ENCODE peak calls at places on chromosomes 2 and 18, in four cellular contexts. One of them, this sample, is unnamed.

GRCh38 chr2:101406867-101407266 is 19.6 kb upstream of the CREG2 start:
- DNase-seq in WTC11: no peak
- DNase-seq in GM12878: no peak
- DNase-seq in K562: no peak
- DNase-seq in this sample: no peak

GRCh38 chr2:113277474-113278072 is 1.1 kb downstream of the PAX8 start:
- DNase-seq in WTC11: peak; percentile 47
- DNase-seq in GM12878: no peak
- DNase-seq in K562: no peak
- DNase-seq in this sample: no peak

GRCh38 chr18:12944724-12945123 is 3.1 kb upstream of the SEH1L start:
- DNase-seq in WTC11: no peak
- DNase-seq in GM12878: no peak
- DNase-seq in K562: no peak
- DNase-seq in this sample: no peak

GRCh38 chr2:68839260-68839833 is 31.9 kb downstream of the BMP10 start:
- DNase-seq in WTC11: peak; percentile 43
- DNase-seq in GM12878: no peak
- DNase-seq in K562: peak; percentile 46
- DNase-seq in this sample: no peak

GRCh38 chr2:68689553-68690537 is 44.8 kb upstream of the ARHGAP25 start:
- DNase-seq in WTC11: no peak
- DNase-seq in GM12878: peak; percentile 85
- DNase-seq in K562: no peak
- DNase-seq in this sample: no peak

GRCh38 chr2:30259071-30259470 is 27.7 kb downstream of the LBH start:
- DNase-seq in WTC11: no peak
- DNase-seq in GM12878: no peak
- DNase-seq in K562: no peak
- DNase-seq in this sample: no peak

GRCh38 chr2:88738271-88738670 is 46.8 kb downstream of the RPIA start:
- DNase-seq in WTC11: no peak
- DNase-seq in GM12878: no peak
- DNase-seq in K562: no peak
- DNase-seq in this sample: no peak

GRCh38 chr18:8948471-8949149 is 153.9 kb upstream of the NDUFV2 start:
- DNase-seq in WTC11: no peak
- DNase-seq in GM12878: no peak
- DNase-seq in K562: no peak
- DNase-seq in this sample: no peak

GRCh38 chr2:197759625-197760292 is 25.4 kb downstream of the BOLL start:
- DNase-seq in WTC11: no peak
- DNase-seq in GM12878: no peak
- DNase-seq in K562: no peak
- DNase-seq in this sample: no peak

GRCh38 chr2:106638609-106639008 is 151.4 kb downstream of the CD8B2 start:
- DNase-seq in WTC11: no peak
- DNase-seq in GM12878: no peak
- DNase-seq in K562: no peak
- DNase-seq in this sample: no peak

GRCh38 chr2:151374426-151374825 is 17.0 kb downstream of the TNFAIP6 start:
- DNase-seq in WTC11: no peak
- DNase-seq in GM12878: no peak
- DNase-seq in K562: peak; percentile 36
- DNase-seq in this sample: no peak

GRCh38 chr2:79887747-79888374 is 375.0 kb downstream of the CTNNA2 start:
- DNase-seq in WTC11: peak; percentile 26
- DNase-seq in GM12878: peak; percentile 9
- DNase-seq in K562: peak; percentile 40
- DNase-seq in this sample: peak; percentile 61

GRCh38 chr2:145360129-145360780 is 840.3 kb upstream of the ZEB2 start:
- DNase-seq in WTC11: no peak
- DNase-seq in GM12878: no peak
- DNase-seq in K562: no peak
- DNase-seq in this sample: no peak

GRCh38 chr2:120298173-120298835 is 45.7 kb downstream of the RALB start:
- DNase-seq in WTC11: no peak
- DNase-seq in GM12878: no peak
- DNase-seq in K562: peak; percentile 34
- DNase-seq in this sample: no peak

GRCh38 chr2:134019871-134020270 is 234.0 kb upstream of the MGAT5 start:
- DNase-seq in WTC11: no peak
- DNase-seq in GM12878: no peak
- DNase-seq in K562: no peak
- DNase-seq in this sample: no peak

GRCh38 chr2:102093662-102094061 is 48.9 kb upstream of the IL1R1 start:
- DNase-seq in WTC11: no peak
- DNase-seq in GM12878: no peak
- DNase-seq in K562: no peak
- DNase-seq in this sample: no peak

GRCh38 chr18:9861157-9861556 is 24.6 kb upstream of the TXNDC2 start:
- DNase-seq in WTC11: no peak
- DNase-seq in GM12878: peak; percentile 49
- DNase-seq in K562: no peak
- DNase-seq in this sample: no peak

GRCh38 chr18:68937204-68937603 is 139.3 kb downstream of the CCDC102B start:
- DNase-seq in WTC11: no peak
- DNase-seq in GM12878: no peak
- DNase-seq in K562: no peak
- DNase-seq in this sample: no peak

GRCh38 chr18:59994357-59994756 is 94.6 kb downstream of the PMAIP1 start:
- DNase-seq in WTC11: no peak
- DNase-seq in GM12878: no peak
- DNase-seq in K562: no peak
- DNase-seq in this sample: no peak

GRCh38 chr2:219056896-219057708 is 3.6 kb downstream of the IHH start:
- DNase-seq in WTC11: peak; percentile 47
- DNase-seq in GM12878: no peak
- DNase-seq in K562: no peak
- DNase-seq in this sample: no peak

GRCh38 chr2:241011751-241012510 is 13.5 kb downstream of the SNED1 start:
- DNase-seq in WTC11: no peak
- DNase-seq in GM12878: no peak
- DNase-seq in K562: no peak
- DNase-seq in this sample: no peak

GRCh38 chr2:22995576-22995975 is 389.4 kb upstream of the KLHL29 start:
- DNase-seq in WTC11: no peak
- DNase-seq in GM12878: no peak
- DNase-seq in K562: no peak
- DNase-seq in this sample: no peak

GRCh38 chr2:85707304-85707703 is 13.1 kb downstream of the GNLY start:
- DNase-seq in WTC11: peak; percentile 47
- DNase-seq in GM12878: peak; percentile 75
- DNase-seq in K562: peak; percentile 74
- DNase-seq in this sample: peak; percentile 73
- TF ChIP-seq CREM in WTC11: no peak
- TF ChIP-seq CREM in GM12878: peak; percentile 60
- TF ChIP-seq CREM in K562: peak; percentile 65
- TF ChIP-seq CREM in this sample: no peak

DNA sequence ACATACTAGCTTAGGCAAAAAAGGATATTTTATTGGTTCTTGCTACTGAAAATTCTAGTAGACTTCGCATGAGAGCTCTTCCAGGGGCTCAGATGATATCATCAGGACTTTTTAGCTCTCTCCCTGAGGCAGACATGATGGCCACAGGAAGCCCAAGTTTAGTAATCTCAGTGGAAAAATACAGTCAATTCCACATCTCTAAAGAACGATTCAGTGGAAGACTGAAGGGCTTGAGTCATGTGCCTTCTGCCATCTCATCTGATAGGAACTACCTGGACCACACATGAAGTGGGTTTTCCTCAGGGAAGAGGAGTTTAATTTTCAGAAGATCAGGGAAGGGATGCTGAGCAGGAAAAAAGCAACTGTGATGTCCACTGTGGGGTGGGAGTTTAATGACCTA is 117.3 kb downstream of the TTC27 start:
- DNase-seq in WTC11: no peak
- DNase-seq in GM12878: no peak
- DNase-seq in K562: no peak
- DNase-seq in this sample: no peak
- TF ChIP-seq CREM in WTC11: no peak
- TF ChIP-seq CREM in GM12878: no peak
- TF ChIP-seq CREM in K562: no peak
- TF ChIP-seq CREM in this sample: no peak

GRCh38 chr2:112065486-112065885 is 10.4 kb downstream of the TMEM87B start:
- DNase-seq in WTC11: no peak
- DNase-seq in GM12878: no peak
- DNase-seq in K562: no peak
- DNase-seq in this sample: no peak

GRCh38 chr2:112062894-112063293 is 7.8 kb downstream of the TMEM87B start:
- DNase-seq in WTC11: no peak
- DNase-seq in GM12878: no peak
- DNase-seq in K562: no peak
- DNase-seq in this sample: no peak

GRCh38 chr2:112059671-112060070 is 4.6 kb downstream of the TMEM87B start:
- DNase-seq in WTC11: no peak
- DNase-seq in GM12878: no peak
- DNase-seq in K562: no peak
- DNase-seq in this sample: no peak

GRCh38 chr2:112061299-112061698 is 6.2 kb downstream of the TMEM87B start:
- DNase-seq in WTC11: no peak
- DNase-seq in GM12878: no peak
- DNase-seq in K562: no peak
- DNase-seq in this sample: no peak

DNA sequence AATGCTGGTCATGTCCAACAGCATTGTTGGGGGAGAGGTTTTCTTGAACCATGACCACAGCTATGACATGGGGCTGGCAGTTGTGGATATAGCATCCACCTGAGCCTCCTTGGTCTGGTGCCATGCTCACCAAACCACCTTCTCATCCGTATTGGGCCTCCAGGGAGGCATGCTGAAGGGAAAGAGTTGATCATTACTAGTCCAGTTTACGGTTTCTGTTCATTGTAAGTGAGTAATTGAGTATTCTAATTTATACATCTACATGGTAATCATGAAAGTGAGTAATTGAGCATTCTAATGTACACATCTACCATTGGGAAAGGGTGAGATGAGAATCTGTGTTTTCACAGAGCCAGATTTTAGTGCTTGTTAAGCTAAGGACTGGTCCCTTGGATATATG is 6.8 kb downstream of the TMEM87B start:
- DNase-seq in WTC11: no peak
- DNase-seq in GM12878: no peak
- DNase-seq in K562: no peak
- DNase-seq in this sample: no peak
- TF ChIP-seq CREM in WTC11: no peak
- TF ChIP-seq CREM in GM12878: no peak
- TF ChIP-seq CREM in K562: no peak
- TF ChIP-seq CREM in this sample: no peak

GRCh38 chr2:25230128-25230527 is 61.7 kb upstream of the POMC start:
- DNase-seq in WTC11: no peak
- DNase-seq in GM12878: no peak
- DNase-seq in K562: no peak
- DNase-seq in this sample: no peak
- TF ChIP-seq CREM in WTC11: no peak
- TF ChIP-seq CREM in GM12878: no peak
- TF ChIP-seq CREM in K562: no peak
- TF ChIP-seq CREM in this sample: no peak

DNA sequence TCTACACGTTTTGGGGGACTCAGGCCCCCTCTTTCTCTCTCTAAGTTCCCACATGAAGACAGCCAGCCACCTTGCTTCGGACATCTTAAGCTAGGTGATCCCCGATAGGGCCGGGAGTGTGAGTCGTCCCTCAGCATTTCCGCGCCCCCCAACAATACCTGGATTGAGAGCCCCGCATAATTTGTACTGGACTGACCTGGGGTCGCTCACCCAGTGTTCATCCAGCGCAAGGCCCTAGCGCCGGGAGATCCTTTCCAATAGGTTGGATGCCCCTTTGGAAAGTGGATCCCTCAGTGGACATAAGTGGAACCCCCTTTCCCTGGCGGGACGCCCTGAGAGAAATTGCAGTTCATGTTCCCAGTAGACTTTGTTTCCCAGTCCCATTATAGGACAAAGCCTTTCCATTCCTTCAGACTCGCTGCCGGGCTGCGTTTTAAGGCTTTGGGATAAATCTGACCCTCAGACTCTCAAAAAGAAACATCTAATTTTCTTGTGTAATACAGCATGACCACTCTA is 77.8 kb upstream of the KCNH7 start:
- DNase-seq in WTC11: no peak
- DNase-seq in GM12878: no peak
- DNase-seq in K562: no peak
- DNase-seq in this sample: no peak
- TF ChIP-seq CREM in WTC11: no peak
- TF ChIP-seq CREM in GM12878: no peak
- TF ChIP-seq CREM in K562: no peak
- TF ChIP-seq CREM in this sample: no peak

DNA sequence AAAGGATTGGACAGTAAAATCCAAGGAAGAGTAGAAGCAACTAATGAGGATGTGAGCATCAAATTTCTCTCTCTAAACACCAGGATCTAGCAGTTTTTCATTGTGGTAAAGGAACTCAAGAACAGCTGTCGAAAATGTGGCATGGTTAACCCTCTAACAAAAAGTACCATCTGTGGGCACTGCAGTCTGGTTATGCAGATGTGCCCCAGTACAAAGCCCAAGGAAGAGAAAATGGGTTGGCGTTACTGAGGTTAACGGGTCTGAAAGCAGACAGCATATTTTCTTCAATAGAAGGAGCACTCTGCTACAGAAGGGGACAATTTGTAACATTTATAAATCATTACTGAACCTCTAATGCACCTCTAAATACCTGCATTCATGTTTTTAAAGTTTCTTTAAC is 253.0 kb upstream of the HNRNPA3 start:
- DNase-seq in WTC11: no peak
- DNase-seq in GM12878: no peak
- DNase-seq in K562: no peak
- DNase-seq in this sample: no peak
- TF ChIP-seq CREM in WTC11: no peak
- TF ChIP-seq CREM in GM12878: no peak
- TF ChIP-seq CREM in K562: no peak
- TF ChIP-seq CREM in this sample: no peak

DNA sequence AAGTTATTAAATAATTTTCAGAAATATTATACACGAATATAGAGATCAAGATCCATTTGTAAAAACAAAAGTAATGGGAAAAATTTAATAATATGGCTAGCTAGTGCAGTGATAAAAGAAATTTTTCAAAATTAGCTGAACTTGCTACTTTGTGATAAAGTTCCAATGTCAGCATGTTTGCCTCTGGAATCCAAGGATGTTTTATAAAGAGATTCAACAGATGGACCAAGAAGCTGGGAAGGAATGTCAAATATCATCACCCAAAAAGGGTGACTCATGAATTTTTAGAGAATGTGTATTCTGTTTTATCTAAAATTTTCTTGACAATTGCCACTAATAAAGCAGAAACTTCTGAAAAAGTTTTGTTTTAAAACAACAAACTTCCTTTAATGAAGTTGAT is 95.3 kb downstream of the FSIP2 start:
- DNase-seq in WTC11: no peak
- DNase-seq in GM12878: no peak
- DNase-seq in K562: no peak
- DNase-seq in this sample: no peak
- TF ChIP-seq CREM in WTC11: no peak
- TF ChIP-seq CREM in GM12878: no peak
- TF ChIP-seq CREM in K562: no peak
- TF ChIP-seq CREM in this sample: no peak

GRCh38 chr2:28340312-28341202 is 52.1 kb upstream of the FOSL2 start:
- DNase-seq in WTC11: no peak
- DNase-seq in GM12878: no peak
- DNase-seq in K562: no peak
- DNase-seq in this sample: no peak
- TF ChIP-seq CREM in WTC11: no peak
- TF ChIP-seq CREM in GM12878: no peak
- TF ChIP-seq CREM in K562: no peak
- TF ChIP-seq CREM in this sample: no peak